ENCODE peak calls at places on chromosomes 2 and 18, in four cellular contexts. E, I, O and M are unnamed samples.

GRCh38 chr18:41875094-41875780 is 79.8 kb upstream of the PIK3C3 start:
- DNase-seq in E (no peak), I (no peak), O (no peak), M (no peak)

GRCh38 chr2:9914384-9915065 is 37.0 kb upstream of the GRHL1 start:
- DNase-seq in E (no peak), I (peak), O (no peak), M (peak)

GRCh38 chr2:169462896-169463695 is 16.2 kb upstream of the BBS5 start:
- DNase-seq in E (no peak), I (no peak), O (no peak), M (no peak)

GRCh38 chr18:8657050-8657820 is 48.0 kb downstream of the RAB12 start:
- DNase-seq in E (no peak), I (no peak), O (no peak), M (no peak)

GRCh38 chr2:201754683-201755415 is 25.9 kb downstream of the ALS2 start:
- DNase-seq in E (peak), I (no peak), O (no peak), M (no peak)

GRCh38 chr2:69917854-69918253 is 2.9 kb downstream of the MXD1 start:
- DNase-seq in E (no peak), I (no peak), O (no peak), M (no peak)

GRCh38 chr2:188279093-188279445 is 12.6 kb upstream of the GULP1 start:
- DNase-seq in E (no peak), I (no peak), O (no peak), M (no peak)

GRCh38 chr2:182852090-182852489 is 14.3 kb downstream of the FRZB start:
- DNase-seq in E (no peak), I (no peak), O (no peak), M (no peak)

GRCh38 chr2:38933653-38934052 is 44.0 kb downstream of the ARHGEF33 start:
- DNase-seq in E (no peak), I (no peak), O (no peak), M (no peak)

GRCh38 chr2:63189026-63189425 is 138.4 kb downstream of the OTX1 start:
- DNase-seq in E (peak), I (peak), O (peak), M (peak)

GRCh38 chr18:1014496-1014895 is 109.8 kb downstream of the ADCYAP1 start:
- DNase-seq in E (no peak), I (no peak), O (no peak), M (no peak)

GRCh38 chr2:10475221-10475722 is 27.1 kb upstream of the ODC1 start:
- DNase-seq in E (no peak), I (no peak), O (no peak), M (no peak)

GRCh38 chr2:235706496-235706895 is 212.7 kb downstream of the AGAP1 start:
- DNase-seq in E (no peak), I (no peak), O (no peak), M (no peak)

GRCh38 chr18:58556333-58557012 is 72.4 kb downstream of the ALPK2 start:
- DNase-seq in E (no peak), I (no peak), O (no peak), M (no peak)

GRCh38 chr2:10432315-10433181 is 15.6 kb downstream of the ODC1 start:
- DNase-seq in E (no peak), I (peak), O (no peak), M (no peak)

DNA sequence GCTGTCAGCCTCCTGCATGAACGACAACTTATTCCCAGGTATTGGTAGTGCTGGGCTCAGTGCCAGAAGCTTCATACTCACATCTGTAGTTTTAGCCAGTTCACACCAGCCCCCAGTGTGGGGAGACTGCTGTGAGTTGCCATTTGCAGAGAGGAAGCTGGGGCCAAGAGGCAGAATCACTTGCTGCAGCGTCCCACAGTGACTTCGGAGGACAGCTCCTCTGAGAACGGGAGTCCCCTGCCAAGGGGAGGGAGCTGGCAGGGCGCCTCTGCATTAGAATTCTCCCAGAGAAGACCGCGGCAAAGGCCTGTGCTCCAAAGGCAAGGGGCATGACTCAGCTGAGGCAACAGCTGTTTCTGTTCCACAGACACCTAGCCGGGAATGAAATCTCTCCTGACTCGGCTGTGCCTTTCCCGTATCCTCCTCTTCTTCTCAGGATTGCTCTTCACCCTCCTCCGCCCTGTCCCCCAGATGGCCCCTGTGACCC is 17.8 kb downstream of the MAL start:
- DNase-seq in E (no peak), I (no peak), O (no peak), M (peak)
- TF ChIP-seq ETV6 in E (no peak), I (no peak), O (no peak), M (no peak)

DNA sequence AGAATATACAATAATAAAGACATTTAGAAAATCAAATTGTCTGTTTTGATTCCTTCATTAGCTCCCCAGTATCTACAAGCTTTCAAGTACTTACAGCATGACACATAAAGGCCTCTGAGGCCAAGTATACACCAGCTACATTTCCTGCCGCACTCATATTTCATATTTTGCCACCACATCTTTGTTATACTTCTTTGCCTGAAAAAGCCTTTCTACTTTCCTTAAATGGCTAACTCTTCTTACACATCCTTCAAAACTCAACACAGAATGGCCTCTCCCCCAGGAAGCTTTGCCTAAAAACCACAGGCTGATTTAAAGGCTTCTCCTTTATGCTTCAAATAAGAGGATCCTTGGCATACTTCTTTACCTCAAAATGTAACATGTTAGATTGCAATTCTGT is 4.5 kb downstream of the STK17B start:
- DNase-seq in E (no peak), I (no peak), O (no peak), M (no peak)
- TF ChIP-seq CREB1 in E (no peak), I (no peak), O (no peak), M (no peak)

GRCh38 chr2:30975156-30975555 is 163.1 kb downstream of the GALNT14 start:
- DNase-seq in E (no peak), I (no peak), O (no peak), M (no peak)
- TF ChIP-seq ETV6 in E (no peak), I (no peak), O (no peak), M (no peak)

DNA sequence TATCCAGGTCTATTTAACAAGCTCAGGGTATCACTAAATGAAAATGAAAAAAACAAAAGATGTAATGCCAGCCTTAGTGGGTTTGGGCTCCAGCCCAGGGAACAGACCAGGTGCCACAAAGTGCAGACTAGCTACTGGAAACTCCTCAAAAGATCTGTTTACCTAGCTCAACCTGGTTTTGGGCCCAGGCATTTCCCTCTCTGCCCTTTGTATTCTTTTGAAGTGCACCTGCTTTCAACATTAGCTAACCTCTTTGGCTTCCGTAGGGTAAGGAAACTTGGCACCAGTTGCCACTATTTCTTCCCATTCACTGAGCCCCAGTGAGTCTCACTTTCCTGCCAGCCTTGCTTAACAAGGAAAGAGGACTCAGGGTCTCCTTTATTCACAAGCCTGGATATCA is 123.6 kb upstream of the CDCA7 start:
- DNase-seq in E (peak), I (no peak), O (no peak), M (no peak)
- TF ChIP-seq CREB1 in E (no peak), I (no peak), O (no peak), M (no peak)

GRCh38 chr2:152050345-152050744 is 48.5 kb downstream of the CACNB4 start:
- DNase-seq in E (no peak), I (no peak), O (no peak), M (no peak)

GRCh38 chr2:152051373-152051893 is 47.4 kb downstream of the CACNB4 start:
- DNase-seq in E (no peak), I (no peak), O (no peak), M (no peak)

GRCh38 chr2:152054593-152054992 is 44.3 kb downstream of the CACNB4 start:
- DNase-seq in E (no peak), I (no peak), O (no peak), M (no peak)

GRCh38 chr2:152047826-152048476 is 50.9 kb downstream of the CACNB4 start:
- DNase-seq in E (peak), I (peak), O (no peak), M (no peak)

GRCh38 chr2:152050915-152051314 is 47.9 kb downstream of the CACNB4 start:
- DNase-seq in E (no peak), I (no peak), O (no peak), M (no peak)
- TF ChIP-seq ETV6 in E (no peak), I (no peak), O (no peak), M (no peak)